ENCODE peak calls at places on chromosomes 3 and 15, in seven cellular contexts. R is A673, N is activated B cell treated with CpG ODN at 0.5 μM for 24 hours, A is AG10803, Z is right lobe of liver, L is cardiac muscle cell, C is body of pancreas. J is an unnamed sample.

GRCh38 chr3:128232421-128233180 is 79.3 kb downstream of the EEFSEC start:
- DNase-seq in R (peak; percentile 63), N (no peak), A (no peak), Z (no peak), L (no peak), C (no peak), J (no peak)

GRCh38 chr3:108500728-108501127 is 9.7 kb downstream of the MYH15 start:
- DNase-seq in R (no peak), N (no peak), A (peak; percentile 24), Z (no peak), L (no peak), C (no peak), J (no peak)

GRCh38 chr15:72889545-72889944 is 106.0 kb upstream of the ADPGK start:
- DNase-seq in R (no peak), N (no peak), A (no peak), Z (no peak), L (no peak), C (no peak), J (no peak)

GRCh38 chr3:14884665-14885064 is 62.7 kb upstream of the NR2C2 start:
- DNase-seq in R (no peak), N (no peak), A (no peak), Z (no peak), L (no peak), C (no peak), J (no peak)

GRCh38 chr15:72784233-72784876 is 797 bp upstream of the ADPGK start:
- DNase-seq in R (peak; percentile 96), N (no peak), A (peak; percentile 84), Z (peak; percentile 51), L (peak; percentile 82), C (peak; percentile 47), J (peak; percentile 85)

GRCh38 chr3:172539273-172539672 is 16.0 kb upstream of the TNFSF10 start:
- DNase-seq in R (no peak), N (no peak), A (no peak), Z (no peak), L (no peak), C (no peak), J (no peak)

GRCh38 chr3:40310690-40311089 is 1.2 kb downstream of the EIF1B start:
- DNase-seq in R (no peak), N (no peak), A (peak; percentile 57), Z (no peak), L (no peak), C (no peak), J (peak; percentile 61)

GRCh38 chr15:42577514-42578031 is 2.2 kb downstream of the STARD9 start:
- DNase-seq in R (no peak), N (no peak), A (peak; percentile 82), Z (no peak), L (no peak), C (no peak), J (peak; percentile 28)

GRCh38 chr3:156389151-156389760 is 165.7 kb downstream of the SSR3 start:
- DNase-seq in R (no peak), N (no peak), A (peak; percentile 40), Z (no peak), L (no peak), C (no peak), J (no peak)

GRCh38 chr3:102979682-102980378 is 545.0 kb downstream of the ZPLD1 start:
- DNase-seq in R (no peak), N (no peak), A (peak; percentile 92), Z (no peak), L (no peak), C (peak; percentile 94), J (peak; percentile 18)

GRCh38 chr15:95119041-95119440 is 887.7 kb downstream of the MCTP2 start:
- DNase-seq in R (no peak), N (no peak), A (peak; percentile 23), Z (no peak), L (no peak), C (no peak), J (no peak)

GRCh38 chr15:99955532-99955931 is 222.3 kb upstream of the LYSMD4 start:
- DNase-seq in R (no peak), N (no peak), A (no peak), Z (no peak), L (no peak), C (no peak), J (no peak)

GRCh38 chr3:187743195-187744141 is 1.8 kb downstream of the BCL6 start:
- DNase-seq in R (peak; percentile 35), N (peak; percentile 36), A (peak; percentile 71), Z (peak; percentile 74), L (peak; percentile 64), C (peak; percentile 65), J (peak; percentile 76)

GRCh38 chr3:55487376-55488241 is 503 bp upstream of the WNT5A start:
- DNase-seq in R (peak; percentile 66), N (no peak), A (peak; percentile 84), Z (peak; percentile 58), L (peak; percentile 68), C (peak; percentile 51), J (peak; percentile 78)

GRCh38 chr3:72746412-72747411 is 101.5 kb downstream of the SHQ1 start:
- DNase-seq in R (no peak), N (no peak), A (peak; percentile 5), Z (no peak), L (peak; percentile 37), C (no peak), J (peak; percentile 71)

GRCh38 chr15:52709172-52709979 is 30.2 kb upstream of the ATOSA start:
- DNase-seq in R (peak; percentile 22), N (peak; percentile 47), A (no peak), Z (peak; percentile 89), L (peak; percentile 81), C (peak; percentile 73), J (no peak)

GRCh38 chr3:73520931-73521461 is 103.7 kb downstream of the PDZRN3 start:
- DNase-seq in R (no peak), N (no peak), A (peak; percentile 88), Z (no peak), L (no peak), C (no peak), J (no peak)

GRCh38 chr3:13728487-13728886 is 151.4 kb downstream of the WNT7A start:
- DNase-seq in R (no peak), N (no peak), A (no peak), Z (no peak), L (no peak), C (no peak), J (no peak)

GRCh38 chr3:66428733-66429132 is 72.1 kb downstream of the LRIG1 start:
- DNase-seq in R (peak; percentile 89), N (no peak), A (peak; percentile 99), Z (peak; percentile 92), L (no peak), C (peak; percentile 94), J (peak; percentile 99)

DNA sequence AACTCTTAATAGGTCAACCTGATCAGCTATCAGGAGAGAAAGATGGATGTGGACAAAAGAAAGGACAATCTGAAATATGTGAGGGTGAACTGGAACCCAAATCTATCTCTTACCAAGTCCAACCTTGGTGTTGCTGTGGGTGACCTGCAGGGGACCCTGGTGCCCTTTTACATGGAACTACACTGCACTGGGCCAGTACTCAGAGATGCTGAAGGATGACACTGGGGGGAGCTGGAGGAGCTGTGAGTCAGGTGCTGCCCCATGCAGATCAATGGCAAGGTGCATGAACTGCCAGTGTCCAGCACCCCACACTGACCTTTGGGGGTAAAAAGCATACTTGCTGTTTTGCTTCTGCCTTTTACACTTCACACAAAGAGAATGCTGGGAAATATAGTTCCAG is 55.6 kb upstream of the TBC1D5 start:
- DNase-seq in R (no peak), N (no peak), A (no peak), Z (no peak), L (no peak), C (no peak), J (no peak)
- TF ChIP-seq CTCF in R (no peak), N (no peak), A (no peak), Z (no peak), L (no peak), C (no peak), J (no peak)

GRCh38 chr3:84959470-84960380 is 936 bp downstream of the CADM2 start:
- DNase-seq in R (peak; percentile 43), N (no peak), A (no peak), Z (no peak), L (peak; percentile 17), C (peak; percentile 11), J (no peak)

GRCh38 chr3:84960581-84960980 is 1.8 kb downstream of the CADM2 start:
- DNase-seq in R (no peak), N (no peak), A (no peak), Z (no peak), L (no peak), C (no peak), J (no peak)

GRCh38 chr3:84961492-84962255 is 2.9 kb downstream of the CADM2 start:
- DNase-seq in R (no peak), N (no peak), A (no peak), Z (no peak), L (no peak), C (no peak), J (no peak)

GRCh38 chr3:84960994-84961393 is 2.2 kb downstream of the CADM2 start:
- DNase-seq in R (no peak), N (no peak), A (no peak), Z (no peak), L (no peak), C (no peak), J (no peak)

DNA sequence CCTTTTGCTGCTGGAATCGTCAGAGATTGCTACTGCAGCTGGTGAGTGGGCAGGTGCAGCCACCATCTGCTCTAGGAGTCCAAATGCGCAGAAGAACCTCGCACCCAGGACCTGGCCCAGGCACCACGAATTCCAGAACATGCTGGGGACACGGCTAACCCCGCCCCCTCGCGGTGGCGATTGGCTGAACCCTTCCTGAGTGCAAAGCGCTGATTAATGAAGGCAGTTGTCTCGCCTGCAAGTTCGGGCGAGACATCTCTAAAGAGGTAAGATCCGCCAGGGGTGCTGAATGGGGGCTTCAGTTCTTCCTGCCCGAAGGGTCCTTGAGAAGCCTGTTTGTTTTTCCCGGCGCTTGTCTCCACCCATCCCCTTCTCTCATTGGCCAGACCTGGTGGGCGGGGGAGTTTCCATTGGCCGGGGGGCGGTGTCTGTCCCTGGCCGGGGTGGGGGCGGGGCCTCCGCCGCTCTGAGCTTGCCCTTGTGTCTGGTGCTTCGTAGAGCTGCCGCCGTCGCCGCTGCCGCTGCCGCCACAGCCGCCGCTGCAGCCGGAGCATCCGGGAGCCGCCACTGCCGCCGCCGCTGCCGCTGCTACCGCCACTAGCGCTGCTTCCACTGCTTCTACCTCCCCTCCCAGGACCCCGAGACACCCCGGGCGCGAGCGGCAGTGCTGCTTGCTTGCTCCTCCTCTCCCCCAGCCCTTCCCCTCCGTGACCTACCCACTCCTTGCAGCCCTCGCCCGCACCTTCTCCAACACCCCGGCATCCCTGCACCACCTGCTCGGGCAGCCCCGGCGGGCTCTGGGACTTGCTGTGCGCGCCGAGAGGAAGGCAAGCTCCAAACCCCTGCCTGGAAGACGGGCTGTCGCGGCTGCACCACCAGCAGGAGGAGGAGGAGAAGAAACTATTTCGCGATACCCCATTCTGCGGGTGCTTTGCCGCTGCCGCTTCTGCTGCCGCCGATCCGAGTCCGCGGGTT is at the start of gene CADM2:
- DNase-seq in R (peak; percentile 94), N (peak; percentile 23), A (peak; percentile 75), Z (peak; percentile 89), L (peak; percentile 95), C (peak; percentile 90), J (peak; percentile 33)
- TF ChIP-seq CTCF in R (no peak), N (no peak), A (peak; percentile 25), Z (no peak), L (no peak), C (no peak), J (no peak)

GRCh38 chr3:52897130-52898109 is at the start of gene STIMATE:
- DNase-seq in R (peak; percentile 75), N (peak; percentile 85), A (peak; percentile 77), Z (peak; percentile 92), L (peak; percentile 91), C (peak; percentile 91), J (peak; percentile 77)
- TF ChIP-seq CTCF in R (no peak), N (no peak), A (no peak), Z (peak; percentile 2), L (no peak), C (no peak), J (no peak)

GRCh38 chr3:144843099-144843498 is 871.5 kb downstream of the DIPK2A start:
- DNase-seq in R (peak; percentile 58), N (no peak), A (no peak), Z (no peak), L (no peak), C (no peak), J (no peak)
- TF ChIP-seq CTCF in R (peak; percentile 50), N (no peak), A (no peak), Z (no peak), L (no peak), C (no peak), J (peak; percentile 37)